ENCODE peak calls at places on chromosomes 6 and 20, in nine cellular contexts. X is OCI-LY7, N is colonic mucosa, I is ovary, R is epithelial cell of prostate, Y is body of pancreas, L is psoas muscle, B is heart left ventricle, O is vagina. A is an unnamed sample.

GRCh38 chr20:49372095-49372734 is 94.4 kb upstream of the ZNFX1 start:
- DNase-seq in O (no peak), L (no peak), N (no peak), R (no peak), B (no peak), I (no peak), Y (no peak), X (no peak), A (no peak)

GRCh38 chr6:89360415-89360999 is 8.0 kb upstream of the UBE2J1 start:
- DNase-seq in X (no peak), L (no peak), Y (no peak), B (no peak), O (no peak), I (no peak), R (no peak), N (no peak), A (no peak)

GRCh38 chr6:156998824-156999330 is 221.7 kb downstream of the ARID1B start:
- DNase-seq in I (no peak), L (no peak), X (no peak), R (no peak), B (no peak), Y (no peak), O (no peak), N (no peak), A (no peak)

GRCh38 chr6:70901324-70901723 is 55.5 kb downstream of the B3GAT2 start:
- DNase-seq in X (no peak), B (no peak), I (no peak), R (no peak), N (no peak), O (no peak), Y (no peak), L (no peak), A (no peak)

GRCh38 chr6:33797635-33798342 is 6.0 kb downstream of the MLN start:
- DNase-seq in I (no peak), R (no peak), L (no peak), B (no peak), X (no peak), N (no peak), O (no peak), Y (no peak), A (no peak)

GRCh38 chr20:16810216-16810615 is 62.1 kb downstream of the OTOR start:
- DNase-seq in L (no peak), N (no peak), O (no peak), Y (no peak), I (no peak), B (no peak), X (no peak), R (no peak), A (no peak)

GRCh38 chr20:24502184-24502583 is 32.8 kb downstream of the SYNDIG1 start:
- DNase-seq in I (no peak), Y (peak; percentile 18), N (peak; percentile 15), R (no peak), L (no peak), X (no peak), O (peak; percentile 91), B (peak; percentile 76), A (peak; percentile 39)

GRCh38 chr6:142304241-142304640 is 2.4 kb downstream of the ADGRG6 start:
- DNase-seq in X (no peak), B (no peak), N (no peak), R (no peak), Y (no peak), O (no peak), I (no peak), L (no peak), A (no peak)

GRCh38 chr20:50551288-50551687 is 41.1 kb downstream of the PTPN1 start:
- DNase-seq in I (no peak), R (peak; percentile 48), B (no peak), O (no peak), L (no peak), N (no peak), Y (no peak), X (no peak), A (no peak)

GRCh38 chr6:166512567-166512966 is 73.9 kb downstream of the RAMACL start:
- DNase-seq in B (no peak), R (no peak), X (peak; percentile 40), N (no peak), Y (no peak), O (no peak), L (no peak), I (no peak), A (peak; percentile 23)

GRCh38 chr6:79466222-79466834 is 70.9 kb downstream of the LCA5 start:
- DNase-seq in B (no peak), N (no peak), X (peak; percentile 4), O (no peak), Y (no peak), R (no peak), I (no peak), L (no peak), A (no peak)

GRCh38 chr6:110319843-110320242 is 38.3 kb downstream of the METTL24 start:
- DNase-seq in L (no peak), I (no peak), X (no peak), B (no peak), Y (no peak), O (no peak), N (no peak), R (no peak), A (no peak)
- H3K27ac ChIP-seq in L (no peak overlapping the region), I (no peak overlapping the region), X (no peak overlapping the region), B (no peak overlapping the region), Y (no peak overlapping the region), O (no peak overlapping the region), N (no peak overlapping the region), R (no peak overlapping the region), A (peak overlapping the region; percentile 90)

DNA sequence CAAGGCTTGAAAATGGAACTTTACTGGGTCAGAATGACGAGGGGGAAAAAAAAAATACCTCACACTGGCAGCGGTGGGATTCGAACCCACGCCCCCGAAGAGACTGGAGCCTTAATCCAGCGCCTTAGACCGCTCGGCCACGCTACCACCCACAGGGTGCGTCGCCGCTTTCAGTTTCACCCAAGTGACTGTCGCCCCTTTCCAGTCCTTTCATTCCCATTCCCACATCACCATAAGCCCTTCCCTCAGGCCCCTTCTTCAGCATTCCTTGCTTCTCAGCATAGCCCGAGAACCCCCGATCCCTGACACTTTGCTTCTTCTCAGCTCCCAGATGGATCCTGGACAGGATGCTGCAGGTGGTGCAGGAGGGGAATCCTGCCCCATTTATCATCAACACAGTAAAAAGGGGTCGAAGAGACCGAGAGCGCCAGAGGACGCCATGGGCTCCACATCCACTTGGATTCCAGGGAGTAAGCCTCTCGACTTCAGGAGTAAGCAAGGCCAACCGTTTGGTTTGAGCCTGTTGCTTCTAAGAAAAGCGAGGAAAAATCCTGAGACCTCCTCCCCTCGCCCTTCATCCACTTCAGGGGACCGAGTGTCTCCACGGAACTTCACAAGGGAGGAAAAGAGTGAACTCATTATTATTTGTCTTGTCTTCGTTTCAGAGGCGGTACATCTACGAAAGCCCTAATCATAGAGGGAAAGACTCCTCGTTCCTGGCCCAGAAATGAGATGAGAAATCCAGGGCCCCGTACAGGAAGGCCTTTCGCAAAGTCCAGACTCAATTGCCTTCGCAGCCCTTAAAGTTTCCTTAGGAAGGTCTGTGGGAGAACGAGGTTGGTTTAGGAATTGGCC is 20.0 kb upstream of the TRIM27 start:
- DNase-seq in B (peak; percentile 75), R (no peak), I (peak; percentile 61), O (no peak), X (peak; percentile 77), N (peak; percentile 86), Y (peak; percentile 64), L (peak; percentile 78), A (peak; percentile 68)
- H3K27ac ChIP-seq in B (peak overlapping the region; percentile 54), R (peak overlapping the region; percentile 73), I (peak overlapping the region; percentile 78), O (peak overlapping the region; percentile 68), X (peak overlapping the region; percentile 75), N (peak overlapping the region; percentile 83), Y (peak overlapping the region; percentile 14), L (peak overlapping the region; percentile 73), A (peak overlapping the region; percentile 74)

DNA sequence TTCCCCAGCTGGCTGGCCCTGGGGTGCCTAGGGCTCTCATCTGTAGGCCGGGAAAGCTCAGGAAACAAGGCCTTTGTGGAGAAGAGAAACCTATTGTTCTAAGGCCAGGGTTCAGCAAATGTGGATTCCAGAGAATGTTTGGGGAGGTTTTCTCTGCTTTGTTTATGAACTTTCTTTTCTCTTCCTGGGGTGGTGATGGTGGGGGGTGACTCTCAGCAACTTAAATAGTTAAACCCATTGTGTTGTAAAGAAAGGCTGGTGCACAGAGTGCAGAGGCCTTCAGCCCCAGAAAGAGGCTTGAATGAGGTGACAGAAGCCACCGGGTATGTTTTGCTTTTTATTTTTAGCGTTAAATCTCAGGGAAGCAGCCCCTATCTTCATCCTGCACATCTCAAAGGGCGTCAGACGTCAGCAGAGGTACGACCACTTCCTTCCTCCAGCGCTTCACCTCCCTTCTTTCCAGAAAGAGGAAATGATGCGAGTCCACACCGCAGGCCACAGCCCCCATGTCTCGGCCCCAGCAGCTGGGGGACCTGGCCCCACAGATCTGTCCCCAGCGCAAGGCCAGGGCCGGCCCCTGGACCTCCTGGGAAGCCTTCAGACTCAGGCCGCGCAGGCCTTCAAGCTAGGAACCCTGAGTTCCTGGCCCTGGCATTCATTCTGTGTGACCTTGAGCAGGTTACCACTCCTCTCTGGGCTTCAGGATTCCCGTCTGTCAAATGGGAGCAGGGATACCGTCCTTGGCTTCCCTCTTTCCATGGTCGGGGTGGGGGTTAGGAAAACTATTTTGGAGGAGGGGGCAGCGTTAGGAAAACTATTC is 605 bp upstream of the PPP1R16B start:
- DNase-seq in X (peak; percentile 80), O (no peak), N (peak; percentile 27), B (no peak), L (peak; percentile 58), R (no peak), Y (no peak), I (no peak), A (no peak)
- H3K27ac ChIP-seq in X (peak overlapping the region; percentile 79), O (peak overlapping the region; percentile 54), N (peak overlapping the region; percentile 45), B (peak overlapping the region; percentile 90), L (peak overlapping the region; percentile 46), R (no peak overlapping the region), Y (peak overlapping the region; percentile 44), I (no peak overlapping the region), A (peak overlapping the region; percentile 83)

GRCh38 chr6:31861919-31862343 is 690 bp downstream of the NEU1 start:
- DNase-seq in R (no peak), L (no peak), O (no peak), B (no peak), X (no peak), N (no peak), Y (no peak), I (peak; percentile 14), A (peak; percentile 6)
- H3K27ac ChIP-seq in R (no peak overlapping the region), L (peak overlapping the region; percentile 91), O (peak overlapping the region; percentile 95), B (peak overlapping the region; percentile 87), X (no peak overlapping the region), N (peak overlapping the region; percentile 85), Y (no peak overlapping the region), I (peak overlapping the region; percentile 65), A (peak overlapping the region; percentile 84)

GRCh38 chr6:41561931-41562632 is 15.9 kb downstream of the FOXP4 start:
- DNase-seq in N (no peak), O (no peak), Y (no peak), I (no peak), R (no peak), X (peak; percentile 13), L (no peak), B (no peak), A (no peak)
- H3K27ac ChIP-seq in N (no peak overlapping the region), O (no peak overlapping the region), Y (peak overlapping the region; percentile 89), I (no peak overlapping the region), R (no peak overlapping the region), X (peak overlapping the region; percentile 17), L (no peak overlapping the region), B (no peak overlapping the region), A (no peak overlapping the region)